ENCODE peak calls at places on chromosome 19, in five cellular contexts. One of them, this sample, is unnamed.

GRCh38 chr19:50222691-50223438 is 19.4 kb downstream of the MYH14 start:
- ATAC-seq in HepG2: no peak
- ATAC-seq in K562: no peak
- ATAC-seq in upper lobe of left lung: peak; percentile 49
- ATAC-seq in GM12878: no peak
- ATAC-seq in this sample: no peak

GRCh38 chr19:51808333-51808986 is 13.5 kb downstream of the FPR3 start:
- ATAC-seq in HepG2: no peak
- ATAC-seq in K562: peak; percentile 65
- ATAC-seq in upper lobe of left lung: no peak
- ATAC-seq in GM12878: no peak
- ATAC-seq in this sample: no peak

GRCh38 chr19:3145909-3146676 is 10.3 kb downstream of the GNA15 start:
- ATAC-seq in HepG2: no peak
- ATAC-seq in K562: peak; percentile 30
- ATAC-seq in upper lobe of left lung: peak; percentile 8
- ATAC-seq in GM12878: peak; percentile 53
- ATAC-seq in this sample: no peak

GRCh38 chr19:50713556-50714236 is 5.9 kb downstream of the SHANK1 start:
- ATAC-seq in HepG2: no peak
- ATAC-seq in K562: no peak
- ATAC-seq in upper lobe of left lung: no peak
- ATAC-seq in GM12878: no peak
- ATAC-seq in this sample: no peak

GRCh38 chr19:7494416-7495098 is 5.7 kb upstream of the PEX11G start:
- ATAC-seq in HepG2: peak; percentile 93
- ATAC-seq in K562: peak; percentile 92
- ATAC-seq in upper lobe of left lung: peak; percentile 58
- ATAC-seq in GM12878: no peak
- ATAC-seq in this sample: peak; percentile 55

GRCh38 chr19:35110974-35111373 is 4.6 kb upstream of the FXYD3 start:
- ATAC-seq in HepG2: no peak
- ATAC-seq in K562: peak; percentile 53
- ATAC-seq in upper lobe of left lung: no peak
- ATAC-seq in GM12878: no peak
- ATAC-seq in this sample: no peak

GRCh38 chr19:13899393-13899792 is 6.5 kb downstream of the BRME1 start:
- ATAC-seq in HepG2: peak; percentile 85
- ATAC-seq in K562: no peak
- ATAC-seq in upper lobe of left lung: no peak
- ATAC-seq in GM12878: no peak
- ATAC-seq in this sample: no peak

GRCh38 chr19:4396949-4397783 is 3.2 kb downstream of the SH3GL1 start:
- ATAC-seq in HepG2: no peak
- ATAC-seq in K562: no peak
- ATAC-seq in upper lobe of left lung: no peak
- ATAC-seq in GM12878: no peak
- ATAC-seq in this sample: no peak

GRCh38 chr19:10544753-10545251 is 1.1 kb downstream of the ATG4D start:
- ATAC-seq in HepG2: peak; percentile 43
- ATAC-seq in K562: no peak
- ATAC-seq in upper lobe of left lung: no peak
- ATAC-seq in GM12878: no peak
- ATAC-seq in this sample: no peak

DNA sequence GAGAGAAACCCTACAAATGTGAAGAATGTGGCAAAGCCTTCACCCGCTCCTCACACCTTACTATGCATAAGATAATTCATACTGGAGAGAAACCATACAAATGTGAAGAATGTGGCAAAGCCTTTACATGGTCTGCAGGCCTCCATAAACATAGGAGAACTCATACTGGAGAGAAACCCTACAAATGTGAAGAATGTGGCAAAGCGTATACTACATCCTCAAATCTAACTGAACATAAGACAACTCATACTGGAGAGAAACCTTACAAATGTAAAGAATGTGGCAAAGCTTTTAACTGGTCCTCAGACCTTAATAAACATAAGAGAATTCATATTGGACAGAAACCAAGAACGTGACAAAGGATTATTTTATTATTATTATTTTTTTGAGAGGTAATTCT is 30.7 kb downstream of the ZNF486 start:
- ATAC-seq in HepG2: no peak
- ATAC-seq in K562: no peak
- ATAC-seq in upper lobe of left lung: no peak
- ATAC-seq in GM12878: no peak
- ATAC-seq in this sample: no peak
- H3K4me3 ChIP-seq in HepG2: no peak overlapping the region
- H3K4me3 ChIP-seq in K562: no peak overlapping the region
- H3K4me3 ChIP-seq in upper lobe of left lung: no peak overlapping the region
- H3K4me3 ChIP-seq in GM12878: no peak overlapping the region
- H3K4me3 ChIP-seq in this sample: no peak overlapping the region

GRCh38 chr19:40691421-40692211 is 1.2 kb upstream of the NUMBL start:
- ATAC-seq in HepG2: no peak
- ATAC-seq in K562: peak; percentile 9
- ATAC-seq in upper lobe of left lung: no peak
- ATAC-seq in GM12878: no peak
- ATAC-seq in this sample: no peak

GRCh38 chr19:40690050-40690698 is at the start of gene NUMBL:
- ATAC-seq in HepG2: no peak
- ATAC-seq in K562: no peak
- ATAC-seq in upper lobe of left lung: no peak
- ATAC-seq in GM12878: peak; percentile 62
- ATAC-seq in this sample: no peak

GRCh38 chr19:40689339-40690049 is 957 bp downstream of the NUMBL start:
- ATAC-seq in HepG2: no peak
- ATAC-seq in K562: peak; percentile 51
- ATAC-seq in upper lobe of left lung: no peak
- ATAC-seq in GM12878: no peak
- ATAC-seq in this sample: no peak

GRCh38 chr19:40692212-40692551 is 1.7 kb upstream of the NUMBL start:
- ATAC-seq in HepG2: no peak
- ATAC-seq in K562: no peak
- ATAC-seq in upper lobe of left lung: no peak
- ATAC-seq in GM12878: no peak
- ATAC-seq in this sample: no peak

DNA sequence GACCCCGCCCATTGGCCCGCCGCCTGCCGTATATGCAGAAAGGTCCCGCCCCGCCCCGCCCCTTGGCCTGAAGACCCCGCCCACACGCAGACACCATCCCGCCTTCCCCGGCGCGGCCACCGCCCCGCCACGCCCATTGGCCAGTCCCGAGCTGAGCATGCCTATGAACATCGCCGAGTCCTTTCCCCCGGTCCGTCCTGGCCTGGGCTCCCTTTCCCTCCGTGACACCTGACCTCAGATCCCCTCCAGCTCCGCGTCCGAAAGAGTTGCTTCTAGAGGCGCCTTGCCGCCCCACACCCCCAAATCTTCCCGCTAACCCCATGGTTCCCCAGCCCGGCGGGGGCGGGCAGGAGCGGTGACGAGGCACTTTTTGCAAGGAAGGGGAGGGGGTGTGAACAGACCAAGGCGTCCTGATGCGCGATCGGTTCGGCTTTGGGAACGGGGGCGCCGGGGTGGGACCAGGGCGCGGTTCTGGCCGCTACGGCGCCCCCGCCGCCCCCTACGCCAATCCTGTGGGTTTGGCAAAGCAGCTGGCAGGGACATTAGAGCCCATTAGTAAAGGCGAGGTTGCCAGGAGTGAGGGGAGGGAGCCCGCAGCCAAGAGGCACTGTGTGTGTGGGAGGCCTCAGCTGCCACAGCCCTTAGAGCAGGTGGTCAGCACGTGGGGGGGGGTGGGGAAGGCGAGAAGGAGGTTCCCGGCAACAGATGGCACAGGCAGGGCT is 409 bp upstream of the NUMBL start:
- ATAC-seq in HepG2: no peak
- ATAC-seq in K562: peak; percentile 86
- ATAC-seq in upper lobe of left lung: peak; percentile 92
- ATAC-seq in GM12878: peak; percentile 91
- ATAC-seq in this sample: peak; percentile 89
- TF ChIP-seq EP300 in HepG2: no peak
- TF ChIP-seq EP300 in K562: peak; percentile 34
- TF ChIP-seq EP300 in upper lobe of left lung: no peak
- TF ChIP-seq EP300 in GM12878: no peak
- TF ChIP-seq EP300 in this sample: no peak

GRCh38 chr19:18437481-18438330 is at the start of gene ISYNA1:
- ATAC-seq in HepG2: peak; percentile 12
- ATAC-seq in K562: peak; percentile 59
- ATAC-seq in upper lobe of left lung: no peak
- ATAC-seq in GM12878: peak; percentile 13
- ATAC-seq in this sample: peak; percentile 26

GRCh38 chr19:18439025-18439909 is 1.3 kb upstream of the ISYNA1 start:
- ATAC-seq in HepG2: peak; percentile 5
- ATAC-seq in K562: no peak
- ATAC-seq in upper lobe of left lung: no peak
- ATAC-seq in GM12878: no peak
- ATAC-seq in this sample: no peak

GRCh38 chr19:18439910-18440237 is 1.9 kb upstream of the ISYNA1 start:
- ATAC-seq in HepG2: no peak
- ATAC-seq in K562: no peak
- ATAC-seq in upper lobe of left lung: no peak
- ATAC-seq in GM12878: no peak
- ATAC-seq in this sample: no peak

GRCh38 chr19:18436651-18437478 is 1.1 kb downstream of the ISYNA1 start:
- ATAC-seq in HepG2: peak; percentile 9
- ATAC-seq in K562: peak; percentile 68
- ATAC-seq in upper lobe of left lung: peak; percentile 61
- ATAC-seq in GM12878: peak; percentile 70
- ATAC-seq in this sample: peak; percentile 40

GRCh38 chr19:18438331-18439024 is 545 bp upstream of the ISYNA1 start:
- ATAC-seq in HepG2: peak; percentile 40
- ATAC-seq in K562: peak; percentile 32
- ATAC-seq in upper lobe of left lung: no peak
- ATAC-seq in GM12878: no peak
- ATAC-seq in this sample: no peak
- TF ChIP-seq POLR2AphosphoS5 in HepG2: no peak
- TF ChIP-seq POLR2AphosphoS5 in K562: peak; percentile 43
- TF ChIP-seq POLR2AphosphoS5 in upper lobe of left lung: no peak
- TF ChIP-seq POLR2AphosphoS5 in GM12878: no peak
- TF ChIP-seq POLR2AphosphoS5 in this sample: no peak

GRCh38 chr19:18422530-18423191 is 3.5 kb downstream of the SSBP4 start:
- ATAC-seq in HepG2: no peak
- ATAC-seq in K562: no peak
- ATAC-seq in upper lobe of left lung: no peak
- ATAC-seq in GM12878: no peak
- ATAC-seq in this sample: no peak

GRCh38 chr19:18419699-18420460 is 682 bp downstream of the SSBP4 start:
- ATAC-seq in HepG2: peak; percentile 52
- ATAC-seq in K562: no peak
- ATAC-seq in upper lobe of left lung: no peak
- ATAC-seq in GM12878: peak; percentile 45
- ATAC-seq in this sample: no peak

GRCh38 chr19:18421371-18421959 is 2.3 kb downstream of the SSBP4 start:
- ATAC-seq in HepG2: no peak
- ATAC-seq in K562: no peak
- ATAC-seq in upper lobe of left lung: no peak
- ATAC-seq in GM12878: no peak
- ATAC-seq in this sample: no peak

GRCh38 chr19:18419195-18419698 is at the start of gene SSBP4:
- ATAC-seq in HepG2: peak; percentile 23
- ATAC-seq in K562: peak; percentile 13
- ATAC-seq in upper lobe of left lung: peak; percentile 0
- ATAC-seq in GM12878: peak; percentile 37
- ATAC-seq in this sample: peak; percentile 35

GRCh38 chr19:18420931-18421330 is 1.7 kb downstream of the SSBP4 start:
- ATAC-seq in HepG2: no peak
- ATAC-seq in K562: no peak
- ATAC-seq in upper lobe of left lung: no peak
- ATAC-seq in GM12878: no peak
- ATAC-seq in this sample: no peak
- H3K4me3 ChIP-seq in HepG2: peak overlapping the region; percentile 76
- H3K4me3 ChIP-seq in K562: peak overlapping the region; percentile 60
- H3K4me3 ChIP-seq in upper lobe of left lung: no peak overlapping the region
- H3K4me3 ChIP-seq in GM12878: peak overlapping the region; percentile 87
- H3K4me3 ChIP-seq in this sample: peak overlapping the region; percentile 82

GRCh38 chr19:16000024-16000687 is 51.3 kb downstream of the OR10H4 start:
- ATAC-seq in HepG2: no peak
- ATAC-seq in K562: no peak
- ATAC-seq in upper lobe of left lung: no peak
- ATAC-seq in GM12878: peak; percentile 54
- ATAC-seq in this sample: no peak
- TF ChIP-seq EP300 in HepG2: no peak
- TF ChIP-seq EP300 in K562: no peak
- TF ChIP-seq EP300 in upper lobe of left lung: no peak
- TF ChIP-seq EP300 in GM12878: no peak
- TF ChIP-seq EP300 in this sample: no peak